ENCODE peak calls at places on chromosomes 1 and 21, in four cellular contexts. One of them, this sample, is unnamed.

GRCh38 chr1:186212574-186213224 is 162.4 kb downstream of the TPR start:
- DNase-seq in GM12878: no peak
- DNase-seq in GM12891: peak
- DNase-seq in K562: peak
- DNase-seq in this sample: peak

GRCh38 chr1:27403065-27403726 is 10.8 kb downstream of the GPR3 start:
- DNase-seq in GM12891: peak
- DNase-seq in GM12878: no peak
- DNase-seq in K562: no peak
- DNase-seq in this sample: peak

GRCh38 chr1:216186816-216187215 is 236.4 kb downstream of the USH2A start:
- DNase-seq in GM12878: no peak
- DNase-seq in GM12891: no peak
- DNase-seq in K562: no peak
- DNase-seq in this sample: no peak

GRCh38 chr1:234044079-234044478 is 139.6 kb downstream of the SLC35F3 start:
- DNase-seq in GM12891: no peak
- DNase-seq in K562: no peak
- DNase-seq in GM12878: no peak
- DNase-seq in this sample: no peak

GRCh38 chr1:228697209-228698016 is 37.9 kb upstream of the RHOU start:
- DNase-seq in GM12878: no peak
- DNase-seq in GM12891: no peak
- DNase-seq in K562: no peak
- DNase-seq in this sample: peak

GRCh38 chr1:89516055-89516454 is 8.6 kb upstream of the LRRC8B start:
- DNase-seq in GM12891: no peak
- DNase-seq in K562: peak
- DNase-seq in GM12878: no peak
- DNase-seq in this sample: no peak

GRCh38 chr1:204923209-204923608 is 52.5 kb downstream of the NFASC start:
- DNase-seq in GM12878: no peak
- DNase-seq in K562: no peak
- DNase-seq in GM12891: no peak
- DNase-seq in this sample: no peak

GRCh38 chr1:158163000-158163947 is 17.4 kb upstream of the CD1D start:
- DNase-seq in GM12891: no peak
- DNase-seq in K562: no peak
- DNase-seq in GM12878: no peak
- DNase-seq in this sample: no peak

GRCh38 chr1:41428736-41429640 is 55.5 kb downstream of the EDN2 start:
- DNase-seq in GM12891: no peak
- DNase-seq in GM12878: no peak
- DNase-seq in K562: no peak
- DNase-seq in this sample: no peak

GRCh38 chr1:4529579-4530445 is 124.6 kb upstream of the AJAP1 start:
- DNase-seq in GM12878: no peak
- DNase-seq in K562: no peak
- DNase-seq in GM12891: no peak
- DNase-seq in this sample: no peak

GRCh38 chr1:169745015-169745861 is 11.4 kb upstream of the SELE start:
- DNase-seq in GM12878: no peak
- DNase-seq in K562: no peak
- DNase-seq in GM12891: no peak
- DNase-seq in this sample: no peak

GRCh38 chr1:47219001-47219400 is 13.0 kb downstream of the TAL1 start:
- DNase-seq in GM12878: no peak
- DNase-seq in K562: no peak
- DNase-seq in GM12891: no peak
- DNase-seq in this sample: no peak

GRCh38 chr1:43841511-43841910 is 92.1 kb upstream of the ARTN start:
- DNase-seq in K562: no peak
- DNase-seq in GM12878: no peak
- DNase-seq in GM12891: no peak
- DNase-seq in this sample: no peak

GRCh38 chr1:75503221-75503974 is 107.5 kb downstream of the SLC44A5 start:
- DNase-seq in K562: no peak
- DNase-seq in GM12878: no peak
- DNase-seq in GM12891: no peak
- DNase-seq in this sample: no peak

GRCh38 chr1:214957330-214958137 is 125.0 kb upstream of the KCNK2 start:
- DNase-seq in K562: no peak
- DNase-seq in GM12891: no peak
- DNase-seq in GM12878: no peak
- DNase-seq in this sample: peak

GRCh38 chr1:155970531-155971167 is 7.7 kb downstream of the ARHGEF2 start:
- DNase-seq in K562: peak
- DNase-seq in GM12878: no peak
- DNase-seq in GM12891: peak
- DNase-seq in this sample: peak

GRCh38 chr1:21922103-21923014 is 14.8 kb downstream of the HSPG2 start:
- DNase-seq in GM12878: no peak
- DNase-seq in K562: no peak
- DNase-seq in GM12891: no peak
- DNase-seq in this sample: no peak

GRCh38 chr1:115134850-115135484 is 45.7 kb upstream of the TSPAN2 start:
- DNase-seq in GM12878: no peak
- DNase-seq in K562: no peak
- DNase-seq in GM12891: no peak
- DNase-seq in this sample: no peak

GRCh38 chr1:192702212-192702993 is 66.5 kb downstream of the RGS13 start:
- DNase-seq in GM12878: no peak
- DNase-seq in GM12891: no peak
- DNase-seq in K562: no peak
- DNase-seq in this sample: peak

GRCh38 chr1:184524248-184524647 is 137.4 kb downstream of the C1orf21 start:
- DNase-seq in GM12878: no peak
- DNase-seq in K562: no peak
- DNase-seq in GM12891: no peak
- DNase-seq in this sample: no peak

GRCh38 chr1:99763956-99764355 is 2.5 kb downstream of the FRRS1 start:
- DNase-seq in GM12878: no peak
- DNase-seq in GM12891: no peak
- DNase-seq in K562: no peak
- DNase-seq in this sample: no peak

GRCh38 chr21:45108808-45109800 is 34.7 kb downstream of the ADARB1 start:
- DNase-seq in GM12878: no peak
- DNase-seq in K562: no peak
- DNase-seq in GM12891: no peak
- DNase-seq in this sample: no peak

GRCh38 chr21:35223480-35224156 is 174.5 kb upstream of the RUNX1 start:
- DNase-seq in GM12891: no peak
- DNase-seq in K562: no peak
- DNase-seq in GM12878: no peak
- DNase-seq in this sample: no peak

GRCh38 chr1:65254320-65255087 is 54.8 kb upstream of the DNAJC6 start:
- DNase-seq in GM12891: peak
- DNase-seq in K562: peak
- DNase-seq in GM12878: no peak
- DNase-seq in this sample: peak

GRCh38 chr1:7469255-7469938 is 301.7 kb upstream of the VAMP3 start:
- DNase-seq in GM12878: no peak
- DNase-seq in K562: no peak
- DNase-seq in GM12891: no peak
- DNase-seq in this sample: no peak

GRCh38 chr1:93723733-93724270 is 42.2 kb upstream of the BCAR3 start:
- DNase-seq in K562: no peak
- DNase-seq in GM12878: no peak
- DNase-seq in GM12891: no peak
- DNase-seq in this sample: no peak

GRCh38 chr1:46830665-46831322 is 31.9 kb downstream of the CYP4B1 start:
- DNase-seq in GM12891: no peak
- DNase-seq in K562: no peak
- DNase-seq in GM12878: no peak
- DNase-seq in this sample: no peak

GRCh38 chr1:205981257-205981656 is 21.9 kb downstream of the RAB7B start:
- DNase-seq in GM12891: no peak
- DNase-seq in K562: no peak
- DNase-seq in GM12878: no peak
- DNase-seq in this sample: no peak

GRCh38 chr1:211305044-211305443 is 21.6 kb upstream of the TRAF5 start:
- DNase-seq in K562: no peak
- DNase-seq in GM12878: no peak
- DNase-seq in GM12891: no peak
- DNase-seq in this sample: no peak

GRCh38 chr1:246742396-246742795 is 18.2 kb downstream of the SCCPDH start:
- DNase-seq in K562: no peak
- DNase-seq in GM12878: no peak
- DNase-seq in GM12891: no peak
- DNase-seq in this sample: no peak

GRCh38 chr1:176949033-176949662 is 215.4 kb downstream of the ASTN1 start:
- DNase-seq in K562: peak
- DNase-seq in GM12878: no peak
- DNase-seq in GM12891: peak
- DNase-seq in this sample: peak

GRCh38 chr21:15992171-15992570 is 262.4 kb downstream of the USP25 start:
- DNase-seq in GM12891: no peak
- DNase-seq in GM12878: no peak
- DNase-seq in K562: no peak
- DNase-seq in this sample: no peak

GRCh38 chr21:15999741-16000140 is 270.0 kb downstream of the USP25 start:
- DNase-seq in GM12878: no peak
- DNase-seq in K562: no peak
- DNase-seq in GM12891: no peak
- DNase-seq in this sample: no peak

DNA sequence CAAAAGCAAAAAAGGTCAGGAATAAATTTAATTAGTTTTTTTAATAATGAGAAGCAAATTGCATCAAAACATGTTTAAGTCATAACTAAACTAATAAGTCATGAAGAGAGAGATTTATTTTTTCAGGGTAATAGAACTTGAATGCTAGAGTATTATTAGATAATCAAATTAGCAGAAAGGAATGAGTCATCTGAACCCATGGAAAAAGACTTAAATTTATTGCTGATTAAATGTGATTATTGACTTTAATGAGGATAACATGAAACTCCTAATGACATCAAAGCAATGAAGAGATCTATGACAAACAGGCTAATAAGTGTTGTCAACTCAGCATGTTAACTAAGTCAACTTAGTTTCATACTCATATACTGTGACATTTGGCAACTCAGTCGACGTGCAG is 264.2 kb downstream of the USP25 start:
- DNase-seq in K562: no peak
- DNase-seq in GM12878: no peak
- DNase-seq in GM12891: no peak
- DNase-seq in this sample: no peak
- TF ChIP-seq POLR2AphosphoS5 in K562: no peak
- TF ChIP-seq POLR2AphosphoS5 in GM12878: no peak
- TF ChIP-seq POLR2AphosphoS5 in GM12891: no peak
- TF ChIP-seq POLR2AphosphoS5 in this sample: no peak

GRCh38 chr1:153932071-153932592 is 9.4 kb upstream of the GATAD2B start:
- DNase-seq in GM12891: no peak
- DNase-seq in GM12878: no peak
- DNase-seq in K562: no peak
- DNase-seq in this sample: no peak

GRCh38 chr1:153933420-153933819 is 10.6 kb upstream of the GATAD2B start:
- DNase-seq in GM12878: no peak
- DNase-seq in GM12891: no peak
- DNase-seq in K562: no peak
- DNase-seq in this sample: no peak

GRCh38 chr1:153932593-153933131 is 9.9 kb upstream of the GATAD2B start:
- DNase-seq in K562: no peak
- DNase-seq in GM12891: no peak
- DNase-seq in GM12878: no peak
- DNase-seq in this sample: no peak

GRCh38 chr1:153934746-153935145 is 11.8 kb downstream of the DENND4B start:
- DNase-seq in K562: no peak
- DNase-seq in GM12891: no peak
- DNase-seq in GM12878: no peak
- DNase-seq in this sample: no peak

DNA sequence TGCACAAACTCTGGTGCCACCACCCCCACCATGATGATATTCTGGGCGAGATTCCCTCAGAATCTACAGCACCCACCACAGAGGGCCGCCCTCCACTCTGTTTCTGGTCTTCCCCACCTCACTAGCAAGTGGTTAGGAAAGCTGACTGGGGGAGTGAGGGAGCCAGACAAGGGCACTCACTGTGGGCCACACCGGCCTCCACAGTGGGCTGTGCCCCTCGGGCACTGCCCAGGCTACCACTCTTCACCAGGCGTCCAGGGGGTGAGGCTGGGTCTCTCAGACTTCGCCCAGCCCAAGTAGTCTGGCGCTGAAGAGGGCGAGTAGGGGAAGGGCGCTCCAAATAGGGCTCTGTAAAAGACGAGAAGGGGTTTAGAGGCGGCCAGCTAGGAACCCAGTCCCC is 11.2 kb upstream of the GATAD2B start:
- DNase-seq in GM12891: no peak
- DNase-seq in K562: no peak
- DNase-seq in GM12878: no peak
- DNase-seq in this sample: no peak
- TF ChIP-seq SPI1 in GM12891: no peak
- TF ChIP-seq SPI1 in K562: no peak
- TF ChIP-seq SPI1 in GM12878: no peak
- TF ChIP-seq SPI1 in this sample: no peak

GRCh38 chr1:157138220-157139124 is at the start of gene ETV3:
- DNase-seq in GM12878: peak
- DNase-seq in GM12891: peak
- DNase-seq in K562: peak
- DNase-seq in this sample: peak
- TF ChIP-seq POLR2AphosphoS5 in GM12878: peak
- TF ChIP-seq POLR2AphosphoS5 in GM12891: peak
- TF ChIP-seq POLR2AphosphoS5 in K562: peak
- TF ChIP-seq POLR2AphosphoS5 in this sample: peak

DNA sequence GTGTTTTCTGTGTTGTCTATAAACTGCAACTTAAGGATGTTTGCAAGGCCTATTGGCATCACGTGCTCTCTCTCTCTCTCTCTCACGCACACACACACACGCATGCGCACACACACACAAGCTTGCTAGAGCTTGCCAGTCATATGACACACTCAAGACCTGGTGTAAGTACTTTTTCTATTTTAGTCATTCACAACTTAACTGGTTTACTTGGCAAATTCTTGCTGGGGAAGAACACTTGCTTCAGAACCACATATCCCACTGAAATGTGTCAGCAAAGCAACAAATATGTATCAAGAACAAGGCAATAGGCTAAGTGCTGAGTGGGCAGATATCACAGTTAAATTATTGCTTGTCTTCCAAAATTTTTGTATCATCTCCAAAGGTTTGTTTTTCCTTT is 107.8 kb downstream of the DISC1 start:
- DNase-seq in K562: no peak
- DNase-seq in GM12891: no peak
- DNase-seq in GM12878: no peak
- DNase-seq in this sample: no peak
- TF ChIP-seq SPI1 in K562: no peak
- TF ChIP-seq SPI1 in GM12891: no peak
- TF ChIP-seq SPI1 in GM12878: no peak
- TF ChIP-seq SPI1 in this sample: no peak

This sample was measured in HL-60.